ENCODE peak calls at places on chromosomes 5 and 9, in five cellular contexts. J is T-helper 2 cell, G is hepatic stellate cell, O is NCI-H1092, B is BE2C. F is an unnamed sample.

GRCh38 chr5:18745988-18746615 is 1111.8 kb downstream of the TAF11L14 start:
- DNase-seq in J (peak), G (peak), O (peak), B (no peak), F (no peak)

GRCh38 chr5:31232273-31232888 is 38.9 kb downstream of the CDH6 start:
- DNase-seq in J (peak), G (peak), O (peak), B (peak), F (peak)

GRCh38 chr5:121445511-121445910 is 406.2 kb upstream of the FTMT start:
- DNase-seq in J (no peak), G (no peak), O (no peak), B (no peak), F (no peak)

GRCh38 chr5:176185133-176185733 is 53.0 kb upstream of the SIMC1 start:
- DNase-seq in J (no peak), G (no peak), O (no peak), B (no peak), F (no peak)

GRCh38 chr9:117092582-117092981 is 322.3 kb downstream of the ASTN2 start:
- DNase-seq in J (no peak), G (no peak), O (no peak), B (no peak), F (no peak)

GRCh38 chr5:151670074-151670686 is 16.5 kb downstream of the SPARC start:
- DNase-seq in J (no peak), G (no peak), O (no peak), B (peak), F (no peak)

GRCh38 chr5:10427201-10427600 is 14.5 kb upstream of the ROPN1L start:
- DNase-seq in J (no peak), G (no peak), O (no peak), B (no peak), F (no peak)

GRCh38 chr9:122225323-122226141 is 3.2 kb downstream of the LHX6 start:
- DNase-seq in J (no peak), G (no peak), O (no peak), B (no peak), F (no peak)

GRCh38 chr9:116987902-116988301 is 300.8 kb downstream of the TRIM32 start:
- DNase-seq in J (peak), G (no peak), O (no peak), B (no peak), F (no peak)

GRCh38 chr9:94250456-94250855 is 8.6 kb upstream of the ZNF169 start:
- DNase-seq in J (peak), G (no peak), O (no peak), B (no peak), F (no peak)